ENCODE peak calls at places on chromosomes 7 and 10, in seven cellular contexts. V is pancreas; Z is AG10803; B is progenitor cell of endocrine pancreas; A is Panc1; P is Calu3; O is CD4-positive, alpha-beta T cell. L is an unnamed sample.

GRCh38 chr10:1957057-1957456 is 219.7 kb upstream of the ADARB2 start:
- DNase-seq in V (no peak), Z (no peak), B (no peak), A (no peak), P (no peak), O (no peak), L (no peak)

GRCh38 chr10:49015700-49016099 is 76.1 kb upstream of the LRRC18 start:
- DNase-seq in V (no peak), Z (no peak), B (no peak), A (no peak), P (no peak), O (no peak), L (no peak)

GRCh38 chr10:92662852-92663251 is 26.9 kb upstream of the HHEX start:
- DNase-seq in V (no peak), Z (no peak), B (no peak), A (no peak), P (no peak), O (no peak), L (no peak)

GRCh38 chr10:36759111-36759805 is 366.1 kb upstream of the ANKRD30A start:
- DNase-seq in V (no peak), Z (peak), B (no peak), A (peak), P (no peak), O (no peak), L (peak)

GRCh38 chr7:128359939-128360338 is 1.6 kb downstream of the PRRT4 start:
- DNase-seq in V (no peak), Z (no peak), B (no peak), A (no peak), P (no peak), O (no peak), L (no peak)

GRCh38 chr7:121195859-121196588 is 132.8 kb upstream of the WNT16 start:
- DNase-seq in V (no peak), Z (peak), B (no peak), A (no peak), P (no peak), O (no peak), L (no peak)

GRCh38 chr7:150665075-150665794 is 20.3 kb upstream of the GIMAP2 start:
- DNase-seq in V (no peak), Z (no peak), B (no peak), A (no peak), P (no peak), O (no peak), L (no peak)

GRCh38 chr7:157722137-157723060 is 385.6 kb downstream of the DNAJB6 start:
- DNase-seq in V (no peak), Z (no peak), B (no peak), A (no peak), P (no peak), O (no peak), L (no peak)

GRCh38 chr7:99780588-99780987 is 3.4 kb downstream of the CYP3A4 start:
- DNase-seq in V (no peak), Z (no peak), B (no peak), A (no peak), P (no peak), O (no peak), L (no peak)

GRCh38 chr7:70585071-70585470 is 546.9 kb upstream of the GALNT17 start:
- DNase-seq in V (no peak), Z (no peak), B (no peak), A (no peak), P (no peak), O (no peak), L (no peak)

GRCh38 chr10:132184816-132185593 is 1.7 kb upstream of the DPYSL4 start:
- DNase-seq in V (no peak), Z (no peak), B (no peak), A (no peak), P (no peak), O (no peak), L (no peak)

GRCh38 chr10:114518401-114519305 is 114.4 kb upstream of the AFAP1L2 start:
- DNase-seq in V (no peak), Z (no peak), B (no peak), A (peak), P (no peak), O (no peak), L (no peak)

GRCh38 chr7:51731086-51731485 is 414.5 kb upstream of the COBL start:
- DNase-seq in V (no peak), Z (no peak), B (no peak), A (no peak), P (no peak), O (no peak), L (no peak)

DNA sequence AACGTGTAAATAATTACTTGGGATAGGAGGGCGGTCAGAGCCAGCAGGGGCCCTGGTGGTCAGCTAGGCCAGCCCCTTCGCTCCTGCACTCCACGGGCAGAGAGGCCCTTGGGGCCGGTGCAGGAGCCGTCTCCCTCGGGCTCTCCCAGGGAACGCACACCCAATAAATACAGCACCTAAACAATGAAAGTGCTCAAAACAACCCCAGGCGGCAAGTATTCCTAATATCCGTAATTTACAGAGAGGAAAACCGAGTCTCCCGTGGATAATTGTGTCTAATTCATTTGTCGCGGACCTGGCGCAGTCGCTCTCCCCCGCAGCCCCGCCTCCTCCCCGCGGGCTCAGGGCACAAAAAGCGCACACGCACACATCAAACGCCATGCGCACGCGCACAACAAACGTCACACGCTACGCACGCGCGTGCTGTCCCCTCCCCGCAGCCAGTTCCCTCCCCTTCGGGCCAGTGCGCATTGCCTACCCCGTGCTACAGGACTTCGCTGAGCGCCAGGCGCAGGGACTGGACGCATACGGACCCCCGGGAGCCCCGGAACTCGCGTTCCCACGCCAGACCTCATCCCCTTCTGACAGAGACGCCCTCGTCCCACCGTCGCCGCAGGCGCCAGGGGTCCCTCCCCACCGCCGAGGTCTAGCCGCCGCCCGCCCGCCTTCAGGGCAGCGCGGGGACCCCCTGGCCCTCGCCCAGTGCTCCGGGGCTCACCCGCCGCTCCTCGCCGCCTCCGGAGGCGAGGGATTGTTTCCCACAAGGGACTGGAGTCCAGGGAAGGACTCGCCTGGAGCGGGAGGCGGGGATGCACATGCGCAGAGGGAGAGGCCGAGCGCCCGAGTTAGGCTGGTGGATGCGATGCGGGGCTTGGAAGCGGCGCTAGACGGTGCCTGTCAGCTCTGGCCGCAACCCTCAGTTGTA is at the start of gene ZNF248:
- DNase-seq in V (peak), Z (peak), B (peak), A (peak), P (peak), O (peak), L (peak)
- TF ChIP-seq CTCF in V (no peak), Z (peak), B (peak), A (no peak), P (no peak), O (no peak), L (no peak)

GRCh38 chr7:107614425-107614824 is 34.4 kb downstream of the BCAP29 start:
- DNase-seq in V (no peak), Z (peak), B (no peak), A (no peak), P (no peak), O (no peak), L (peak)
- TF ChIP-seq CTCF in V (no peak), Z (no peak), B (no peak), A (no peak), P (no peak), O (no peak), L (no peak)

GRCh38 chr7:113404245-113404644 is 285.9 kb upstream of the SMIM30 start:
- DNase-seq in V (no peak), Z (no peak), B (no peak), A (no peak), P (no peak), O (no peak), L (peak)
- TF ChIP-seq CTCF in V (no peak), Z (no peak), B (peak), A (no peak), P (peak), O (no peak), L (peak)

DNA sequence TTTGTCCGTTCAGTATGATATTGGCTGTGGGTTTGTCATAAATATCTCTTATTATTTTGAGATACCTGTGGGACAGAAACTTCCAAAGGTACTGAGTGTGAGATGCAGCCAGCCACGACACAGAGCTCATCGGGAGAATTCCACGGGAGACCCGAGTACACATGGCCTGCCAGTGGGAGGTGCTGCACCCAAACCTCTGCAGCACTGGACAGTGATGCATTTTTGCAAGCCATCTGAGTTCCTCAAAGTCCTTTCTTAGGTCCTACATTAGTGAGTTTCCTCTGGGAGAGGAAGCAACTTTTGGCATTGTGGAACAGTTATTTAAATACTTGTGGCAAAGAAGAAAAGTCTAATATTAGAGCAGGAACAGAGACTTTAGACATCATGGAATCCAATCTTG is 77.5 kb downstream of the ARID5B start:
- DNase-seq in V (no peak), Z (no peak), B (no peak), A (no peak), P (no peak), O (no peak), L (no peak)
- TF ChIP-seq CTCF in V (no peak), Z (no peak), B (no peak), A (peak), P (no peak), O (no peak), L (no peak)

GRCh38 chr10:84966708-84967441 is 638.5 kb downstream of the CCSER2 start:
- DNase-seq in V (no peak), Z (no peak), B (no peak), A (no peak), P (no peak), O (no peak), L (no peak)
- TF ChIP-seq CTCF in V (no peak), Z (no peak), B (peak), A (peak), P (no peak), O (no peak), L (no peak)

L was measured in MCF 10A.